ENCODE peak calls at places on chromosomes 16 and 17, in five cellular contexts. R is A549, G is stomach, F is K562, Z is ovary. A is an unnamed sample.

GRCh38 chr17:39486242-39486641 is 25.0 kb downstream of the CDK12 start:
- DNase-seq in R (no peak), G (peak), F (peak), Z (no peak), A (no peak)

GRCh38 chr17:27321372-27321771 is 27.5 kb downstream of the WSB1 start:
- DNase-seq in R (no peak), G (no peak), F (no peak), Z (no peak), A (no peak)

GRCh38 chr17:3594056-3594810 is 15.0 kb downstream of the TRPV1 start:
- DNase-seq in R (no peak), G (no peak), F (no peak), Z (peak), A (no peak)

GRCh38 chr16:84158455-84158854 is 13.3 kb downstream of the DNAAF1 start:
- DNase-seq in R (no peak), G (no peak), F (no peak), Z (no peak), A (no peak)

GRCh38 chr16:13242201-13242600 is 340.8 kb downstream of the SHISA9 start:
- DNase-seq in R (no peak), G (no peak), F (no peak), Z (no peak), A (no peak)

GRCh38 chr17:4433515-4434031 is at the start of gene SPNS3:
- DNase-seq in R (no peak), G (no peak), F (no peak), Z (no peak), A (no peak)

GRCh38 chr17:77907497-77908120 is 50.9 kb upstream of the TNRC6C start:
- DNase-seq in R (no peak), G (no peak), F (no peak), Z (peak), A (no peak)

GRCh38 chr16:55836158-55836611 is 3.3 kb upstream of the CES1 start:
- DNase-seq in R (no peak), G (no peak), F (peak), Z (no peak), A (no peak)

GRCh38 chr17:31100840-31101239 is 6.1 kb downstream of the NF1 start:
- DNase-seq in R (no peak), G (no peak), F (no peak), Z (no peak), A (no peak)

GRCh38 chr17:69417545-69418483 is 3.3 kb downstream of the MAP2K6 start:
- DNase-seq in R (no peak), G (no peak), F (no peak), Z (no peak), A (no peak)

GRCh38 chr17:47742319-47743181 is 9.5 kb downstream of the TBX21 start:
- DNase-seq in R (no peak), G (no peak), F (peak), Z (peak), A (no peak)

GRCh38 chr16:86676216-86676800 is 98.0 kb downstream of the FOXL1 start:
- DNase-seq in R (no peak), G (no peak), F (no peak), Z (no peak), A (no peak)

GRCh38 chr17:8586766-8587165 is 43.8 kb downstream of the MYH10 start:
- DNase-seq in R (no peak), G (no peak), F (no peak), Z (no peak), A (no peak)

GRCh38 chr17:55441544-55441943 is 19.9 kb upstream of the MMD start:
- DNase-seq in R (no peak), G (no peak), F (no peak), Z (no peak), A (no peak)

GRCh38 chr17:55444471-55445441 is 23.1 kb upstream of the MMD start:
- DNase-seq in R (no peak), G (no peak), F (no peak), Z (no peak), A (no peak)

GRCh38 chr17:55443904-55444303 is 22.3 kb upstream of the MMD start:
- DNase-seq in R (no peak), G (no peak), F (no peak), Z (no peak), A (no peak)

GRCh38 chr17:55442462-55442861 is 20.8 kb upstream of the MMD start:
- DNase-seq in R (no peak), G (no peak), F (no peak), Z (no peak), A (no peak)

GRCh38 chr17:55442953-55443683 is 21.5 kb upstream of the MMD start:
- DNase-seq in R (no peak), G (no peak), F (no peak), Z (no peak), A (no peak)
- TF ChIP-seq EP300 in R (no peak), G (no peak), F (no peak), Z (no peak), A (peak)

GRCh38 chr17:38440614-38441397 is 12.5 kb downstream of the ARHGAP23 start:
- DNase-seq in R (no peak), G (no peak), F (no peak), Z (no peak), A (no peak)
- TF ChIP-seq EP300 in R (no peak), G (no peak), F (no peak), Z (no peak), A (no peak)

DNA sequence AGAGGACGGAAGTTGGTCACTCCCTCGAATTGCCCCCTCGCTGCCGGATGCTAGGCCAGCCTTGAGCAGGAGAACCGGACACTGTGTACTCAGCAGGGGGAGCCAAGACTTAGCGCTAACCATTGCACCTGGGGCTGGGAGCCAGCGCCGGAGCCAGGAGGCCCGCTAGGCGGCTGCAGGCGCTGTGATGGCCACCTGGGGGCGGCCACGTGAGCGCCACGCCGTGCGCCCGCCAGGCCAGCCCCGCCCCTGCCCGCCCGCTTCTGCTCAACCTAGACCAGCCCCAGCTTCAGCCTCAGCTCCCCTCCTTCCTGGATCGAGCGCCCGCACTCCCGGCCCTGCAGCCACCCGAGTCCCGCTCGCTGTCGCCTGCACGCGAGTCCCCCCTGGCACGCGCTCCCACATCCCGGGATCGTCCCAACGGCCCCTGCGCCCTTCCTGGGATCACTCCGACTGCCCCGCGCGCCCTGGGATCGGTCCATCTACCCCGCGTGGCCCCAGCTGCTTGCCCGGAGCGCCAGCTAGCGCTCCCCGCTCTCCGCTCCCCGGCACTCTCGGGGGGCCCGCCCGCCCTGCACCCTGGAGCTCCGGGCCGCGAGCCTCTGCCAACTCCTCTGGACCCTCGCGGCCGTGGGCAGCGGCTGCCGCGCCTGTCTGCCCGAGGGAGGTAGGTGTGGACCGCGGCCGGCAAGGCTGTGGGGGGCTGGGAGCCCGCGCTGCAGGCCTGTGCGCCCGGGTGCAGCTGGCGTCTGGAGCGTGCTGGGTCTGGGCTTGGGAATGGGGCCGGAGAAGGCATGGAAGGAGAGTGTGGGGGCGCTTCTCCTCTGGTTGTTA is at the start of gene EEF2K:
- DNase-seq in R (peak), G (peak), F (peak), Z (peak), A (peak)
- TF ChIP-seq EP300 in R (no peak), G (no peak), F (peak), Z (no peak), A (no peak)

GRCh38 chr16:27651299-27651698 is 101.4 kb downstream of the KATNIP start:
- DNase-seq in R (no peak), G (no peak), F (no peak), Z (no peak), A (no peak)

GRCh38 chr16:27649021-27649420 is 99.1 kb downstream of the KATNIP start:
- DNase-seq in R (no peak), G (no peak), F (no peak), Z (no peak), A (no peak)

GRCh38 chr16:27646811-27647210 is 96.9 kb downstream of the KATNIP start:
- DNase-seq in R (no peak), G (no peak), F (no peak), Z (no peak), A (no peak)

GRCh38 chr16:27650073-27650701 is 100.2 kb downstream of the KATNIP start:
- DNase-seq in R (no peak), G (no peak), F (no peak), Z (peak), A (peak)
- TF ChIP-seq EP300 in R (no peak), G (no peak), F (no peak), Z (no peak), A (no peak)

GRCh38 chr16:51271156-51271555 is 120.1 kb upstream of the SALL1 start:
- DNase-seq in R (no peak), G (no peak), F (no peak), Z (no peak), A (no peak)

GRCh38 chr16:51267676-51268075 is 116.6 kb upstream of the SALL1 start:
- DNase-seq in R (no peak), G (no peak), F (no peak), Z (no peak), A (no peak)

GRCh38 chr16:51262428-51262827 is 111.4 kb upstream of the SALL1 start:
- DNase-seq in R (no peak), G (no peak), F (no peak), Z (no peak), A (no peak)

DNA sequence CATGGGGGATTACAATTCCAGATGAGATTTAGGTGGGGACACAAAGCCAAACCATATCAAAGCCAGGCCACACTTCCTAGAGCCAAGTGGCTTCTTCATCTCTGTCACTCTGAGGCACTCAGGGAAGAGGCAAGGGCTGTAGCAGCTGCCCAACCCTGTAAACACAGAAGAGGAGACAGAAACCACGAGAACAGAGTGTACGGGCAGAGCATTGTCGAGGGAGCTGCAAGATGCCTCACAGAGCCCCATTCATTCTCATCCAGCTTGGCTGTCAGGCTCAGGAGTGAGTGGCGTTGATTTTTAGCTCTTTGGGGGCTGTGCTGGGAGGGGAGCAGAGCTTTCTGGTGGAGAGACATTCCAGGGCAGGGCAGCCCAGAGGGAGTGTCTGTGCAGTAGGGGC is 117.2 kb upstream of the SALL1 start:
- DNase-seq in R (no peak), G (no peak), F (no peak), Z (no peak), A (no peak)
- TF ChIP-seq EP300 in R (no peak), G (no peak), F (no peak), Z (no peak), A (no peak)